ENCODE peak calls at places on chromosomes 7 and 10, in five cellular contexts. R is IMR-90, I is astrocyte, T is HL-60, U is lung. Z is an unnamed sample.

GRCh38 chr7:142771353-142771723 is 568 bp downstream of the PRSS2 start:
- DNase-seq in R (no peak), I (no peak), U (no peak), T (no peak), Z (no peak)

GRCh38 chr7:43649755-43650274 is 66.9 kb downstream of the STK17A start:
- DNase-seq in T (peak), U (no peak), R (peak), I (no peak), Z (no peak)

GRCh38 chr7:107027208-107027607 is 17.3 kb upstream of the PRKAR2B start:
- DNase-seq in R (no peak), I (no peak), T (peak), U (no peak), Z (no peak)

GRCh38 chr7:18828333-18829100 is 288.9 kb downstream of the TWIST1 start:
- DNase-seq in R (no peak), I (no peak), T (no peak), U (no peak), Z (no peak)

GRCh38 chr10:116272497-116273221 is at the start of gene GFRA1:
- DNase-seq in U (no peak), I (no peak), R (peak), T (no peak), Z (no peak)

GRCh38 chr7:20793686-20794394 is 7.2 kb upstream of the SP8 start:
- DNase-seq in T (no peak), R (no peak), I (no peak), U (no peak), Z (no peak)

GRCh38 chr7:67593807-67594206 is 597.2 kb downstream of the TYW1 start:
- DNase-seq in R (no peak), I (no peak), U (no peak), T (no peak), Z (no peak)

GRCh38 chr7:132103718-132104117 is 472.6 kb downstream of the PLXNA4 start:
- DNase-seq in I (no peak), R (no peak), T (no peak), U (no peak), Z (no peak)

GRCh38 chr7:142796501-142797341 is 26.0 kb downstream of the PRSS2 start:
- DNase-seq in U (no peak), I (no peak), T (no peak), R (no peak), Z (no peak)

GRCh38 chr10:34967411-34967880 is 122.7 kb downstream of the CUL2 start:
- DNase-seq in I (peak), T (no peak), R (peak), U (peak), Z (peak)

GRCh38 chr7:32316831-32317230 is 173.3 kb downstream of the LSM5 start:
- DNase-seq in R (no peak), T (no peak), U (no peak), I (no peak), Z (peak)

GRCh38 chr7:69817835-69818646 is 219.8 kb downstream of the AUTS2 start:
- DNase-seq in I (no peak), R (no peak), T (no peak), U (no peak), Z (no peak)

GRCh38 chr7:41058986-41059741 is 643.7 kb downstream of the INHBA start:
- DNase-seq in U (no peak), I (peak), T (no peak), R (peak), Z (no peak)

GRCh38 chr10:78215645-78216044 is 182.0 kb downstream of the RPS24 start:
- DNase-seq in I (peak), T (peak), R (peak), U (no peak), Z (peak)

GRCh38 chr10:44636625-44637024 is 251.7 kb upstream of the CXCL12 start:
- DNase-seq in R (no peak), U (no peak), T (no peak), I (no peak), Z (no peak)

GRCh38 chr10:27998178-27998953 is 513 bp downstream of the ODAD2 start:
- DNase-seq in R (peak), U (no peak), T (no peak), I (peak), Z (peak)

GRCh38 chr10:17599089-17599488 is 18.1 kb downstream of the HACD1 start:
- DNase-seq in U (no peak), R (peak), T (no peak), I (peak), Z (peak)

GRCh38 chr10:16155761-16156322 is 281.0 kb upstream of the PTER start:
- DNase-seq in T (no peak), U (no peak), R (no peak), I (no peak), Z (no peak)

GRCh38 chr7:44104880-44105771 is 981 bp downstream of the AEBP1 start:
- DNase-seq in T (no peak), I (peak), U (no peak), R (peak), Z (peak)

GRCh38 chr7:139915864-139916716 is 87.0 kb downstream of the TBXAS1 start:
- DNase-seq in T (peak), I (peak), R (peak), U (peak), Z (peak)

GRCh38 chr10:132103116-132103910 is 37.6 kb downstream of the JAKMIP3 start:
- DNase-seq in U (no peak), I (no peak), T (no peak), R (no peak), Z (no peak)

GRCh38 chr10:101752241-101752640 is 23.7 kb downstream of the FGF8 start:
- DNase-seq in I (no peak), T (no peak), R (no peak), U (no peak), Z (no peak)
- H3K4me3 ChIP-seq in I (no peak), T (no peak), R (no peak), U (no peak), Z (no peak)

DNA sequence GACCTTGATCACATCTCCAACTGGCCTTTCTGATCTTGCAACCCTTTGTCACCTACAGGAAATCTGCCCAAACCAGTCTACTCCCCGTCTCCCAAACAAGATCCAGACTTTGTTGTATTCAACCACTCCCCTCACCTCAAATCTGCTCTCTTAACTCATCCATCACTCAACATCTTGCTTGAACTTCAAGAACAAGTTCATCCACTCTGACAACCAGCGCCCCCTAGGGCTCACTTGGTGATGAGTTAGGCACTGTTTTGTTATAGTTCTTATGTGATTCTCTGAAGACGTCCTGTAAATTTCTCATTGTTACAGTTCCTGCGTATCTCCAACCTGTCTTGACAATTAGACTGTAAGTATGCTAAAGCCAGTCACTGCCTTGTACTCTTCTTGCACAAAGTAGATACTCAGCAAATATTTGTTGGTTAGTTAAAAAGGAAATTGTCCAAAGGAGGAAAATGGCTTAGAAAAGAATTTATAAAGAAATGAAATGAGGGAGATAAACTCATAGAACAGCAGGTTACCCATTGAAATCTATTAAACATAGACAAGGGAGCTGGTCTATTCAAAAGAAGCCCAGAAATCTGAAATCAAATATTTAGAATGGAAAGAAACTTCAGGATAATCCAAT is 5.3 kb downstream of the FRMD4A start:
- DNase-seq in R (peak), U (peak), T (peak), I (peak), Z (no peak)
- TF ChIP-seq CTCF in R (peak), U (peak), T (no peak), I (peak), Z (peak)

GRCh38 chr7:76233538-76234281 is 32.0 kb downstream of the SRRM3 start:
- DNase-seq in I (no peak), T (no peak), U (no peak), R (no peak), Z (no peak)

GRCh38 chr7:76236226-76236625 is 34.5 kb downstream of the SRRM3 start:
- DNase-seq in R (no peak), T (no peak), U (no peak), I (no peak), Z (no peak)

GRCh38 chr7:76234931-76235441 is 33.3 kb downstream of the SRRM3 start:
- DNase-seq in R (peak), U (peak), I (peak), T (peak), Z (peak)

GRCh38 chr7:76232698-76233097 is 31.0 kb downstream of the SRRM3 start:
- DNase-seq in R (no peak), T (no peak), I (no peak), U (no peak), Z (no peak)

GRCh38 chr7:76234282-76234584 is 32.5 kb downstream of the SRRM3 start:
- DNase-seq in T (no peak), U (no peak), I (no peak), R (no peak), Z (no peak)
- H3K4me3 ChIP-seq in T (no peak), U (no peak), I (no peak), R (no peak), Z (no peak)

GRCh38 chr10:108586424-108586823 is 1336.9 kb downstream of the XPNPEP1 start:
- DNase-seq in I (no peak), U (no peak), T (no peak), R (no peak), Z (no peak)
- TF ChIP-seq CTCF in I (no peak), U (no peak), T (no peak), R (no peak), Z (no peak)

DNA sequence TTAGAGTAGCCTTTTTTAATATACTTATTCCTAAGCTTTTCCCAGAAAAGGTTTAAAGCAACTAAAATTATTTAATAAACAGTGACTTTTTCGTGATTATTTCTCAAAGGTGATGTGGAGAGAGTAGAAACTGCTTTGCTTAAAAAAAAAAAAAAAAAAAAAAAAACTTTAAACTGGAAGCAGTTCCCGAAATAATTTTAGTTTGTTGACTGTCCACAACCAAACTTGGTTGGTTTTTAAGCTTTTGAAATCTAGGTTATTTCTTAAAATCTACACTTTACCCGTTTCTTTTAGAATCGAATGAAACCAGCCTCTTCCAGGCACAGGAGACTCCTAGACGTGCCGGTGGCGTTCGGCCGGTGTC is 7.2 kb downstream of the SKAP2 start:
- DNase-seq in U (no peak), I (no peak), T (no peak), R (no peak), Z (no peak)
- H3K4me3 ChIP-seq in U (peak), I (no peak), T (no peak), R (peak), Z (peak)

GRCh38 chr10:62506371-62506770 is 132.2 kb downstream of the ZNF365 start:
- DNase-seq in T (peak), R (no peak), I (no peak), U (no peak), Z (no peak)
- TF ChIP-seq CTCF in T (no peak), R (no peak), I (no peak), U (no peak), Z (no peak)

GRCh38 chr7:159088016-159088865 is 56.4 kb downstream of the VIPR2 start:
- DNase-seq in R (no peak), T (no peak), U (no peak), I (no peak), Z (no peak)
- H3K4me3 ChIP-seq in R (no peak), T (no peak), U (no peak), I (no peak), Z (no peak)

DNA sequence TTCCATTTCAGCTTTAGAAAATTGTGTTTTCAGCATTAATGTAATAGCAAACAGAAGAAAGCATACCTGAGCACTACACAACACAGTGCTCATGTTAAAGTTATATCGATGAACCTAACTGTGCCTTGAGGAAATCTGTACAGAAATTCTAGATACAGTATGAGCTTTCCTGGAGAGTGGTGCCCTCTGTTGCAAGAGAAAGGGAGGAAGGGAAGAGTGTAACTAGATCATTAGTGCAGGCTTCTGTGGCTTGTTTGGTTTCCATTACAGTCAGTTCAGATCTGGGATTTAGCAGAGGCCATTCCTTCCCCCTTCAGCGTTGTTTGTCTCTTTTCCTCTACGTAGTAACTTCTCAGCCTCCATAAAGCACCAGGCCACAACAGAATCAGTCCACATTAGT is 139.7 kb downstream of the HTR7 start:
- DNase-seq in U (no peak), T (no peak), I (no peak), R (no peak), Z (no peak)
- TF ChIP-seq CTCF in U (no peak), T (no peak), I (no peak), R (no peak), Z (no peak)

DNA sequence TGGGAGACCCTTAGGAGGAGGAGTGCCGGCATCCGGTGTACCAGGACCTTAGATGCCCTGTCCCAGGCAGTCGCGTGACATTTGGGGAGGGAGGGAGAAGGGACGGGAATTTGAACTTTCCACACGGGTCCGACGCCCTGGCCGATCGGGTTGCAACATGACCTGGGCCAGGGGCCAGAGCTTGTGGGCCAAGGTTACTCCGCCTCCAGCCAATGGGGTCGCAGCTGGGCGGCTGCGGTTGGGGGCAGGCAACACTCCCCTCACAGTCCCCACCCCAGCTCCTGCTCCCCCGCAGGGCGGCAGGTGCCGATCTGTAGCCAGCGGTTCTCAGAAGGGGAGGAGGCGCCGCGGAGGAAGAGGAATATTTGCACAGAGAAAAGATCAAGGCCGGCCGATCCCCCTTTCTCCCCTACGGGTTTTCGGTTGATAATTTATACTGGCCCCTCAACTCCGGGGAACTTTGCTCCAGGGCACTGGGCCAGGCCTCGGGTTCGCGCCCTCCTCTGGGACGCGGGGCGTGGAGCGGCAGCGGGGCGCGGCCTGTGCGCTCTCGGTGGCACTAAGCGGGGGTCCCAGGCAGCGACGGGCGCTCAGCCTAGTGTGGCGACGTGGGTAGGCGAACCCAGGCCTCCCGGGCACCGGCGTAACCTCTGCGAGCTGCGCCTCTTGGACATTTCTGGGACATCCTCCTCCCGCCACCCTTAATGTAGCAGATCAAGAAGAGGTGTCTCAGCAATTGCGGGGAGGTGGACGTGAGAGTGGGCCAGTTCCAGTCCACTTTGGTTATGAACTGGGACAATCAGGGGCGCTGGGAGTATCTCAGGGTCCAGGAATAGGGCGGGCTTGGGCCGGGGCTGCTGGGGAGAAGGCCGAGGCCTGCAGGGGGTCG is 1.2 kb downstream of the MLXIPL start:
- DNase-seq in R (no peak), T (peak), I (no peak), U (peak), Z (peak)
- H3K4me3 ChIP-seq in R (no peak), T (peak), I (no peak), U (peak), Z (no peak)

DNA sequence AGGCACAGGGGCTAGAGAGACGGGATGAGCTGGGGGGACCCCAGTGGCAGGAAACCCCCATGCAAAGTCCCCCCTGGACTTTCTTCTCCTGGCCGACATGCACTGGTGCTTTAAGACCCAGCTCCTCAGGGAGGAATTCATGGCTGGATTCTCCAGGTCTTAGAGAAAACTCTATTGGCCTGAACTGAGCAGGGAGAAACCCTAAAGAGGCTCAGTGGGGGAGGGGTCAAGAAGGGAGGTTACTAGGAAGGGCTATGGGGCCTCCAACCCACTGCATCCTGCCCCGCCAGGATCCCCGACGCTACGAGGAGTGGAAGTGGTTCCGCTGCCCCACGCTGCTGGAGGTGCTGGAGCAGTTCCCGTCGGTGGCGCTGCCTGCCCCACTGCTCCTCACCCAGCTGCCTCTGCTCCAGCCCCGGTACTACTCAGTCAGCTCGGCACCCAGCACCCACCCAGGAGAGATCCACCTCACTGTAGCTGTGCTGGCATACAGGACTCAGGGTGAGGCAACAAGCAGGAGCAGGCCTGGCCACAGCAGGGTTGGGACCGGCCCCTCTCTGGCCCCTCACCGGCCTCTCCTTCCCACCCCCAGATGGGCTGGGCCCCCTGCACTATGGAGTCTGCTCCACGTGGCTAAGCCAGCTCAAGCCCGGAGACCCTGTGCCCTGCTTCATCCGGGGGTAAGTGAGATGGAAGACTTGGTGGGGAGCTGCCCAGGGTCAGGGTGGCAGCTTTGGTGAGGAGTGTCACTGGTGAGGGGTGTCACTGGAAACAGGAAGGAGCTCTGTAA is 13.8 kb downstream of the ATG9B start:
- DNase-seq in T (no peak), I (no peak), R (peak), U (no peak), Z (peak)
- TF ChIP-seq CTCF in T (no peak), I (no peak), R (no peak), U (no peak), Z (no peak)

Z was measured in AG10803.